ENCODE peak calls at places on chromosome 7, in five cellular contexts. C is IMR-90, U is trophoblast cell, E is mesenchymal stem cell, M is H1. T is an unnamed sample.
A peak's percentile ranks its signal among the peaks of the same experiment; 100 is the strongest.

GRCh38 chr7:133412942-133413341 is 160.1 kb downstream of the EXOC4 start:
- DNase-seq in U (no peak), E (no peak), M (no peak), C (peak; percentile 4), T (no peak)

GRCh38 chr7:131738066-131738465 is 181.6 kb upstream of the PODXL start:
- DNase-seq in U (no peak), C (no peak), M (no peak), E (no peak), T (no peak)

GRCh38 chr7:110017405-110017804 is 1073.5 kb upstream of the LRRN3 start:
- DNase-seq in M (no peak), C (no peak), U (peak; percentile 11), E (no peak), T (no peak)

GRCh38 chr7:85103962-85104361 is 82.9 kb downstream of the SEMA3D start:
- DNase-seq in C (peak; percentile 22), E (no peak), U (no peak), M (no peak), T (no peak)

GRCh38 chr7:64630496-64630895 is 35.4 kb upstream of the ZNF107 start:
- DNase-seq in U (peak; percentile 23), M (no peak), C (peak; percentile 15), E (no peak), T (no peak)

GRCh38 chr7:79965946-79966345 is 168.7 kb upstream of the GNAI1 start:
- DNase-seq in E (no peak), U (no peak), M (no peak), C (no peak), T (no peak)

GRCh38 chr7:33278095-33278494 is 148.7 kb downstream of the BBS9 start:
- DNase-seq in E (no peak), U (no peak), M (no peak), C (no peak), T (no peak)

GRCh38 chr7:79401254-79401653 is 52.2 kb downstream of the MAGI2 start:
- DNase-seq in E (no peak), M (no peak), U (no peak), C (no peak), T (no peak)

GRCh38 chr7:152464312-152465117 is 28.7 kb upstream of the KMT2C start:
- DNase-seq in E (peak; percentile 86), U (peak; percentile 53), M (peak; percentile 84), C (peak; percentile 72), T (peak; percentile 43)

GRCh38 chr7:123410273-123410928 is 124.0 kb downstream of the IQUB start:
- DNase-seq in E (peak; percentile 49), M (no peak), U (no peak), C (no peak), T (no peak)

GRCh38 chr7:41029072-41029492 is 673.8 kb downstream of the INHBA start:
- DNase-seq in E (peak; percentile 96), C (peak; percentile 100), U (peak; percentile 42), M (no peak), T (no peak)

GRCh38 chr7:4707134-4707651 is 25.1 kb downstream of the FOXK1 start:
- DNase-seq in E (peak; percentile 81), U (no peak), C (no peak), M (peak; percentile 54), T (peak; percentile 43)
- H4K91ac ChIP-seq in E (peak overlapping the region; percentile 93), U (no peak overlapping the region), C (no peak overlapping the region), M (no peak overlapping the region), T (no peak overlapping the region)

DNA sequence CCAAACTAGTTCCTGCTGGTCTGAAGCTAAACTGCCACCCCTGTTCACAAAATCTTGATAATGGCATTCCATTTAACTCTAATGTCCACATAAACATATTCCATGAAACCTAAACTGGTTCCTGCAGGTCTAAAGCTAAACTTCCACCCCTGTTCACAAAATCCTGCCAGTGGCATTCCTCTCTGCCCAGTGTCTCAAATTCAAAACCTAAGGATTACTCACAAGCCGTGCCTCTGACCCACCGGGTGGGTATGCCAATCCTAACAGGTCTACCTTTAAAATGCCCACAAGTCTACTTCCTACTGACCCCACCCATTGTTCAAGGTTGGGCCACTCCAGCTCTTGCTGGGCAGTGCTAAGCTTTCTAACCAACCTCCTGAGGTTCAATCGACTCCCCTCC is 87.9 kb downstream of the TNS3 start:
- DNase-seq in M (no peak), U (peak; percentile 53), E (no peak), C (no peak), T (no peak)
- H3K4me3 ChIP-seq in M (no peak overlapping the region), U (no peak overlapping the region), E (no peak overlapping the region), C (no peak overlapping the region), T (no peak overlapping the region)

GRCh38 chr7:73738612-73739386 is at the start of gene ABHD11:
- DNase-seq in E (peak; percentile 92), U (peak; percentile 98), C (peak; percentile 93), M (peak; percentile 99), T (peak; percentile 95)
- H4K91ac ChIP-seq in E (peak within 1 kb of the TSS; percentile 89), U (peak within 1 kb of the TSS; percentile 98), C (peak within 1 kb of the TSS; percentile 55), M (peak within 1 kb of the TSS; percentile 81), T (peak within 1 kb of the TSS; percentile 92)

DNA sequence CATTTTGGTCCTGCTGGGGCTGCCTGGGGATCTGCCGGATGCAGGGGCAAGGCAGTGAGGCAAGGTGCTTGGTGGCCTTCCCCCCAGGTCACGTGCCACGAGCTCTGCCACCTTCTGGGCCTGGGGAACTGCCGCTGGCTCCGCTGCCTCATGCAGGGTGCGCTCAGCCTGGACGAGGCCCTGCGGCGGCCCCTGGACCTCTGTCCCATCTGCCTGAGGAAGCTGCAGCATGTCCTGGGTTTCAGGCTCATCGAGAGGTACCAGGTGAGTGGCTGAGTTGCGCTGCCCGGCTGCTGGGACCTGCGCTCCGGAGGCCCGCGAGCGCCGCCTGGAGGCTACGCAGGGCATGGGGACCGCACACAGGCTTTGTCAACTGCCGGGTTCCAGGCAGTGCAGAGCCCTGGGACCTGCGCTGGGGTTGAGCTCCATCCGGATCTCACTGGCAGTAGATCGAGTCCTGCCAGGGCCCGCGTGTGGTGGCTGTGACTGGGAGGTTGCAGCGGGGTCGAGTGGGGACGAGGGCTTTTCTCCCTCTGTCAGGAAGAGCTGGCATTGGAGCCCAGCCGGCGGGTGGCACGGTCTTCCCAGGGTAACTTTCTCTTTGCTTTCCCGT is 21.7 kb downstream of the AMZ1 start:
- DNase-seq in C (peak; percentile 27), E (no peak), U (peak; percentile 93), M (peak; percentile 93), T (peak; percentile 62)
- H3K4me3 ChIP-seq in C (no peak overlapping the region), E (no peak overlapping the region), U (no peak overlapping the region), M (no peak overlapping the region), T (no peak overlapping the region)

GRCh38 chr7:136942396-136942795 is 73.9 kb downstream of the CHRM2 start:
- DNase-seq in E (no peak), U (no peak), C (no peak), M (no peak), T (no peak)
- H4K91ac ChIP-seq in E (no peak overlapping the region), U (peak overlapping the region; percentile 47), C (peak overlapping the region; percentile 27), M (no peak overlapping the region), T (no peak overlapping the region)

GRCh38 chr7:38541440-38541839 is 89.7 kb downstream of the AMPH start:
- DNase-seq in U (no peak), C (no peak), M (no peak), E (no peak), T (no peak)

GRCh38 chr7:38546763-38547162 is 84.4 kb downstream of the AMPH start:
- DNase-seq in U (no peak), E (no peak), M (no peak), C (no peak), T (no peak)

GRCh38 chr7:38542156-38542555 is 89.0 kb downstream of the AMPH start:
- DNase-seq in M (no peak), U (no peak), C (peak; percentile 72), E (no peak), T (no peak)

GRCh38 chr7:38548605-38549004 is 82.6 kb downstream of the AMPH start:
- DNase-seq in U (no peak), E (no peak), C (no peak), M (no peak), T (no peak)

GRCh38 chr7:38545977-38546376 is 85.2 kb downstream of the AMPH start:
- DNase-seq in E (no peak), U (no peak), C (no peak), M (no peak), T (no peak)
- H3K4me3 ChIP-seq in E (no peak overlapping the region), U (no peak overlapping the region), C (no peak overlapping the region), M (no peak overlapping the region), T (no peak overlapping the region)

T was measured in neuronal stem cell.